ENCODE peak calls at places on chromosome 6, in four cellular contexts. G, Y, J and W are unnamed samples.

GRCh38 chr6:68756454-68757375 is 121.6 kb downstream of the ADGRB3 start:
- DNase-seq in G (no peak), Y (no peak), J (peak), W (no peak)

GRCh38 chr6:154491567-154492470 is 18.7 kb downstream of the CNKSR3 start:
- DNase-seq in G (no peak), Y (no peak), J (no peak), W (no peak)

GRCh38 chr6:138692058-138692977 is 81.3 kb upstream of the CCDC28A start:
- DNase-seq in G (peak), Y (peak), J (peak), W (no peak)

GRCh38 chr6:46741482-46741881 is 5.3 kb upstream of the ANKRD66 start:
- DNase-seq in G (no peak), Y (no peak), J (no peak), W (no peak)

GRCh38 chr6:146847426-146847825 is 248.7 kb downstream of the ADGB start:
- DNase-seq in G (no peak), Y (no peak), J (no peak), W (no peak)

GRCh38 chr6:69801225-69801624 is 4.4 kb upstream of the LMBRD1 start:
- DNase-seq in G (no peak), Y (no peak), J (peak), W (no peak)

GRCh38 chr6:55888917-55889316 is 13.5 kb upstream of the BMP5 start:
- DNase-seq in G (no peak), Y (no peak), J (no peak), W (no peak)

GRCh38 chr6:55917756-55918415 is 42.5 kb upstream of the BMP5 start:
- DNase-seq in G (no peak), Y (no peak), J (no peak), W (no peak)

GRCh38 chr6:135583256-135583758 is 85.8 kb upstream of the AHI1 start:
- DNase-seq in G (no peak), Y (no peak), J (no peak), W (no peak)

GRCh38 chr6:16398587-16398986 is 160.2 kb downstream of the GMPR start:
- DNase-seq in G (no peak), Y (no peak), J (no peak), W (no peak)

GRCh38 chr6:90078513-90079289 is 184.4 kb downstream of the GJA10 start:
- DNase-seq in G (no peak), Y (no peak), J (no peak), W (no peak)

GRCh38 chr6:74066168-74066871 is 370.3 kb downstream of the CD109 start:
- DNase-seq in G (no peak), Y (no peak), J (no peak), W (no peak)

GRCh38 chr6:112216699-112217551 is 37.4 kb downstream of the LAMA4 start:
- DNase-seq in G (no peak), Y (no peak), J (peak), W (no peak)

GRCh38 chr6:142446576-142446975 is 144.8 kb downstream of the ADGRG6 start:
- DNase-seq in G (no peak), Y (no peak), J (no peak), W (no peak)

GRCh38 chr6:52509281-52510212 is 67.3 kb downstream of the TRAM2 start:
- DNase-seq in G (no peak), Y (no peak), J (no peak), W (no peak)

GRCh38 chr6:24440897-24441598 is 38.3 kb downstream of the MRS2 start:
- DNase-seq in G (no peak), Y (no peak), J (no peak), W (no peak)

GRCh38 chr6:3623451-3624267 is 127.9 kb downstream of the PXDC1 start:
- DNase-seq in G (no peak), Y (no peak), J (no peak), W (no peak)

GRCh38 chr6:152634773-152635172 is 2.4 kb downstream of the SYNE1 start:
- DNase-seq in G (no peak), Y (no peak), J (no peak), W (no peak)

GRCh38 chr6:116616757-116617093 is 446 bp downstream of the RSPH4A start:
- DNase-seq in G (no peak), Y (peak), J (peak), W (no peak)